ENCODE peak calls at places on chromosomes 4 and X, in six cellular contexts. One of them, this sample, is unnamed.

GRCh38 chr4:119082661-119083060 is 53.0 kb upstream of the MYOZ2 start:
- DNase-seq in lower leg skin: no peak
- DNase-seq in CD4-positive, alpha-beta T cell: no peak
- DNase-seq in osteocyte: no peak
- DNase-seq in WTC11: no peak
- DNase-seq in cardiac fibroblast: no peak
- DNase-seq in this sample: no peak

GRCh38 chr4:10963958-10964705 is 279.6 kb upstream of the CLNK start:
- DNase-seq in cardiac fibroblast: no peak
- DNase-seq in osteocyte: no peak
- DNase-seq in lower leg skin: no peak
- DNase-seq in WTC11: no peak
- DNase-seq in CD4-positive, alpha-beta T cell: no peak
- DNase-seq in this sample: no peak

GRCh38 chrX:13014111-13015094 is 30.0 kb downstream of the FAM9C start:
- DNase-seq in osteocyte: no peak
- DNase-seq in lower leg skin: no peak
- DNase-seq in cardiac fibroblast: peak
- DNase-seq in CD4-positive, alpha-beta T cell: no peak
- DNase-seq in WTC11: no peak
- DNase-seq in this sample: no peak

GRCh38 chr4:3297066-3297859 is 4.4 kb downstream of the RGS12 start:
- DNase-seq in lower leg skin: no peak
- DNase-seq in cardiac fibroblast: no peak
- DNase-seq in osteocyte: peak
- DNase-seq in WTC11: no peak
- DNase-seq in CD4-positive, alpha-beta T cell: no peak
- DNase-seq in this sample: no peak

GRCh38 chrX:118595501-118596042 is 100.0 kb downstream of the DOCK11 start:
- DNase-seq in lower leg skin: no peak
- DNase-seq in CD4-positive, alpha-beta T cell: no peak
- DNase-seq in WTC11: no peak
- DNase-seq in osteocyte: no peak
- DNase-seq in cardiac fibroblast: no peak
- DNase-seq in this sample: no peak

GRCh38 chrX:136041254-136041812 is 56.1 kb downstream of the SLC9A6 start:
- DNase-seq in cardiac fibroblast: no peak
- DNase-seq in lower leg skin: no peak
- DNase-seq in osteocyte: no peak
- DNase-seq in WTC11: no peak
- DNase-seq in CD4-positive, alpha-beta T cell: no peak
- DNase-seq in this sample: no peak

GRCh38 chr4:81743731-81744465 is 272.2 kb upstream of the RASGEF1B start:
- DNase-seq in CD4-positive, alpha-beta T cell: no peak
- DNase-seq in WTC11: no peak
- DNase-seq in lower leg skin: no peak
- DNase-seq in osteocyte: no peak
- DNase-seq in cardiac fibroblast: no peak
- DNase-seq in this sample: no peak

GRCh38 chr4:46886711-46887110 is 22.3 kb downstream of the COX7B2 start:
- DNase-seq in lower leg skin: no peak
- DNase-seq in CD4-positive, alpha-beta T cell: no peak
- DNase-seq in osteocyte: no peak
- DNase-seq in cardiac fibroblast: peak
- DNase-seq in WTC11: no peak
- DNase-seq in this sample: no peak

GRCh38 chrX:55056820-55057690 is 17.8 kb upstream of the PAGE2B start:
- DNase-seq in cardiac fibroblast: peak
- DNase-seq in WTC11: no peak
- DNase-seq in CD4-positive, alpha-beta T cell: peak
- DNase-seq in osteocyte: no peak
- DNase-seq in lower leg skin: no peak
- DNase-seq in this sample: no peak

GRCh38 chr4:1746265-1746691 is 25.0 kb downstream of the TACC3 start:
- DNase-seq in osteocyte: peak
- DNase-seq in lower leg skin: no peak
- DNase-seq in CD4-positive, alpha-beta T cell: peak
- DNase-seq in cardiac fibroblast: peak
- DNase-seq in WTC11: peak
- DNase-seq in this sample: peak

GRCh38 chr4:145230726-145231125 is 50.3 kb upstream of the OTUD4 start:
- DNase-seq in osteocyte: no peak
- DNase-seq in WTC11: no peak
- DNase-seq in lower leg skin: peak
- DNase-seq in cardiac fibroblast: peak
- DNase-seq in CD4-positive, alpha-beta T cell: no peak
- DNase-seq in this sample: no peak

GRCh38 chr4:34371676-34372075 is 1872.6 kb downstream of the ARAP2 start:
- DNase-seq in cardiac fibroblast: no peak
- DNase-seq in WTC11: no peak
- DNase-seq in lower leg skin: no peak
- DNase-seq in CD4-positive, alpha-beta T cell: no peak
- DNase-seq in osteocyte: no peak
- DNase-seq in this sample: no peak

GRCh38 chr4:76489799-76490176 is 54.8 kb downstream of the SHROOM3 start:
- DNase-seq in osteocyte: no peak
- DNase-seq in WTC11: no peak
- DNase-seq in lower leg skin: no peak
- DNase-seq in cardiac fibroblast: no peak
- DNase-seq in CD4-positive, alpha-beta T cell: no peak
- DNase-seq in this sample: no peak

GRCh38 chr4:948936-949300 is 16.7 kb downstream of the TMEM175 start:
- DNase-seq in WTC11: no peak
- DNase-seq in lower leg skin: no peak
- DNase-seq in osteocyte: no peak
- DNase-seq in cardiac fibroblast: no peak
- DNase-seq in CD4-positive, alpha-beta T cell: no peak
- DNase-seq in this sample: no peak

GRCh38 chrX:375181-376036 is 11.3 kb downstream of the PPP2R3B start:
- DNase-seq in CD4-positive, alpha-beta T cell: no peak
- DNase-seq in cardiac fibroblast: no peak
- DNase-seq in osteocyte: no peak
- DNase-seq in lower leg skin: no peak
- DNase-seq in WTC11: no peak
- DNase-seq in this sample: no peak

GRCh38 chr4:7055111-7055989 is 12.2 kb downstream of the TADA2B start:
- DNase-seq in cardiac fibroblast: peak
- DNase-seq in CD4-positive, alpha-beta T cell: no peak
- DNase-seq in WTC11: no peak
- DNase-seq in osteocyte: no peak
- DNase-seq in lower leg skin: no peak
- DNase-seq in this sample: no peak

GRCh38 chr4:186029731-186030421 is 39.1 kb upstream of the TLR3 start:
- DNase-seq in cardiac fibroblast: peak
- DNase-seq in osteocyte: peak
- DNase-seq in WTC11: peak
- DNase-seq in lower leg skin: peak
- DNase-seq in CD4-positive, alpha-beta T cell: no peak
- DNase-seq in this sample: no peak

GRCh38 chr4:156293657-156294297 is 340.1 kb upstream of the CTSO start:
- DNase-seq in lower leg skin: no peak
- DNase-seq in CD4-positive, alpha-beta T cell: no peak
- DNase-seq in osteocyte: no peak
- DNase-seq in WTC11: no peak
- DNase-seq in cardiac fibroblast: peak
- DNase-seq in this sample: no peak

GRCh38 chr4:184324939-184325477 is 107.3 kb upstream of the ENPP6 start:
- DNase-seq in osteocyte: no peak
- DNase-seq in lower leg skin: peak
- DNase-seq in WTC11: no peak
- DNase-seq in CD4-positive, alpha-beta T cell: no peak
- DNase-seq in cardiac fibroblast: no peak
- DNase-seq in this sample: no peak

GRCh38 chr4:152408514-152409327 is 127.2 kb downstream of the FBXW7 start:
- DNase-seq in osteocyte: no peak
- DNase-seq in CD4-positive, alpha-beta T cell: no peak
- DNase-seq in WTC11: no peak
- DNase-seq in cardiac fibroblast: peak
- DNase-seq in lower leg skin: no peak
- DNase-seq in this sample: peak

GRCh38 chr4:14977836-14978235 is 24.4 kb upstream of the CPEB2 start:
- DNase-seq in osteocyte: no peak
- DNase-seq in cardiac fibroblast: no peak
- DNase-seq in lower leg skin: no peak
- DNase-seq in CD4-positive, alpha-beta T cell: no peak
- DNase-seq in WTC11: no peak
- DNase-seq in this sample: no peak

GRCh38 chr4:90293320-90293719 is 166.1 kb downstream of the CCSER1 start:
- DNase-seq in WTC11: no peak
- DNase-seq in lower leg skin: no peak
- DNase-seq in CD4-positive, alpha-beta T cell: no peak
- DNase-seq in osteocyte: no peak
- DNase-seq in cardiac fibroblast: peak
- DNase-seq in this sample: no peak

GRCh38 chrX:13432376-13432775 is 112.5 kb upstream of the ATXN3L start:
- DNase-seq in WTC11: no peak
- DNase-seq in cardiac fibroblast: peak
- DNase-seq in CD4-positive, alpha-beta T cell: no peak
- DNase-seq in osteocyte: no peak
- DNase-seq in lower leg skin: peak
- DNase-seq in this sample: no peak

DNA sequence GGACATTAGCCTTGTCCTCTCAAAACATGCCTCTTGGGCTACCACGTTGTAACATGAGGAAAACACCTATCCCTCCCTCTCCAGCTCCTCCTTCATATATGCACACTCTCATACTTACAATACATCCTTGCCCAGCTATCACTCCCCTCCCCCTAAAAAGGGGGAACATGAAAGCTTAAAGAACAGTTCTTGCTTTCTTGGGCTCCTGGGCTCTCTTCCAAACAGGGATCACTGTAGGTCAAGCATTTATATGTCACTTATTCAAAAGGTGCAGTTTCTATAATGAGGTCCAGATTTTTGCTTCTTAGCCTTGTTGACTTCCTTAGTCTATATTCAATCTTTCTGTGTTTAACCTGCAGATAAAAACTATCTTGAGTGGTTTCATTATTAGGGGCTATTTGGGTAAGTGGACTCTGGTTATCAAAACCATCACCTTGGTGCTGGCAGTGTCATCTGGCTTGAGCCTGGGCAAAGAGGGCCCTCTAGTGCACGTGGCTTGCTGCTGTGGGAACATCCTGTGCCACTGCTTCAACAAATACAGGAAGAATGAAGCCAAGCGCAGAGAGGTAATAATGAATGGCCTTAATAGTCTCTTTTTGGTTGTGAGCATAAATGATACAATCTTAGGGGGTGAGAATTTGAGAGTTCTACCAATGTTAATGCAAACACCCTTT is 119.4 kb downstream of the AKAP4 start:
- DNase-seq in CD4-positive, alpha-beta T cell: no peak
- DNase-seq in osteocyte: no peak
- DNase-seq in lower leg skin: no peak
- DNase-seq in cardiac fibroblast: peak
- DNase-seq in WTC11: peak
- DNase-seq in this sample: no peak
- TF ChIP-seq CTCF in CD4-positive, alpha-beta T cell: no peak
- TF ChIP-seq CTCF in osteocyte: peak
- TF ChIP-seq CTCF in lower leg skin: no peak
- TF ChIP-seq CTCF in cardiac fibroblast: peak
- TF ChIP-seq CTCF in WTC11: no peak
- TF ChIP-seq CTCF in this sample: peak

GRCh38 chr4:73309211-73309610 is 50.6 kb upstream of the ANKRD17 start:
- DNase-seq in CD4-positive, alpha-beta T cell: no peak
- DNase-seq in lower leg skin: no peak
- DNase-seq in osteocyte: no peak
- DNase-seq in cardiac fibroblast: peak
- DNase-seq in WTC11: no peak
- DNase-seq in this sample: no peak

GRCh38 chr4:73312967-73313366 is 54.4 kb upstream of the ANKRD17 start:
- DNase-seq in cardiac fibroblast: no peak
- DNase-seq in CD4-positive, alpha-beta T cell: no peak
- DNase-seq in osteocyte: no peak
- DNase-seq in lower leg skin: no peak
- DNase-seq in WTC11: no peak
- DNase-seq in this sample: no peak

GRCh38 chr4:73303711-73304110 is 45.1 kb upstream of the ANKRD17 start:
- DNase-seq in WTC11: no peak
- DNase-seq in osteocyte: no peak
- DNase-seq in cardiac fibroblast: no peak
- DNase-seq in CD4-positive, alpha-beta T cell: no peak
- DNase-seq in lower leg skin: no peak
- DNase-seq in this sample: no peak

GRCh38 chr4:73311428-73311827 is 52.8 kb upstream of the ANKRD17 start:
- DNase-seq in lower leg skin: no peak
- DNase-seq in WTC11: no peak
- DNase-seq in cardiac fibroblast: peak
- DNase-seq in CD4-positive, alpha-beta T cell: no peak
- DNase-seq in osteocyte: no peak
- DNase-seq in this sample: no peak

GRCh38 chr4:73308286-73308685 is 49.7 kb upstream of the ANKRD17 start:
- DNase-seq in osteocyte: no peak
- DNase-seq in lower leg skin: no peak
- DNase-seq in cardiac fibroblast: peak
- DNase-seq in WTC11: no peak
- DNase-seq in CD4-positive, alpha-beta T cell: no peak
- DNase-seq in this sample: no peak
- TF ChIP-seq CTCF in osteocyte: peak
- TF ChIP-seq CTCF in lower leg skin: no peak
- TF ChIP-seq CTCF in cardiac fibroblast: peak
- TF ChIP-seq CTCF in WTC11: no peak
- TF ChIP-seq CTCF in CD4-positive, alpha-beta T cell: no peak
- TF ChIP-seq CTCF in this sample: no peak

DNA sequence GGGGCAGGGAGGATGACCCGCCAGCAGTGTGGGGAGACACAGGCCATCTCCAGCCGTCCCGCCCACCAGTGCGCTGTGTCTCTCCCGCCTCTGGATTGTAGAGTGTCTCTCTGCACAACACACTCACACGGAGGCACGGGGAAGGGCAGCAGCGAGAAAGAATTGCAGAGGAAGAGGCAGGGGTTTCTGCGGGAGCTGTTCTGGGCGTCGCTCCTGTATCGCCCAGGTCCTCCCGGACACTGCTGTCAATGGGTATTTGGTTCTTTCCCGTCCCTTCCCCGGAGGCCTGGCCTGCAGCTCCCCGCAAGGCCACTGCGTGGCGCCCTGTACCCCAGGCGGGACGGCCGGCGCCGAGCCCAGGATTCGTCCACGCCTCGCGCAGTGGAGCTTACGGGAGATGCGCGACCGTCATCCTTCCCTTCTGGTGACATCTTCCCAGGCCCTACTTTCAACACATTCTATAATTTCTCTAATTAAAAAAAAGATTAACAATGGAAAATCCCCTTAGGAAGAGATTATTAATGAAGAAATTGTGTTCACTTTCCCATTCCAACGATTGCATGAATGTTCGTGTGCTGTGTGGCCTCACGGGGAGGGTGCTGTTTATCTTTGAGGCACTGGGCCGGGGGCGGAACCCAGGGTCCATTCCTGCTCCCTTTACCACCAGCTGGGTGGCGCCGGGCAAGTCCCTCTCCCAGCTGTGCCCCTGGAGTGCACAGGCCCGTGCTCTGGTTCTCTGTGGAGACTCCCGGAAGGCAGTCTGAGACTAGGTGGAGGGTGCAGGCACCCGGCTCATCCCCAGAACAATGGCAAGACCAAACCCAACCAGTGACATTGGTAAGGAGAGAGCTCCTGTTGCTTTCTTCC is 95.7 kb downstream of the CPZ start:
- DNase-seq in WTC11: peak
- DNase-seq in CD4-positive, alpha-beta T cell: no peak
- DNase-seq in osteocyte: no peak
- DNase-seq in cardiac fibroblast: peak
- DNase-seq in lower leg skin: no peak
- DNase-seq in this sample: peak
- TF ChIP-seq CTCF in WTC11: peak
- TF ChIP-seq CTCF in CD4-positive, alpha-beta T cell: no peak
- TF ChIP-seq CTCF in osteocyte: peak
- TF ChIP-seq CTCF in cardiac fibroblast: peak
- TF ChIP-seq CTCF in lower leg skin: no peak
- TF ChIP-seq CTCF in this sample: peak

GRCh38 chr4:84451546-84451945 is 47.5 kb downstream of the NKX6-1 start:
- DNase-seq in lower leg skin: no peak
- DNase-seq in cardiac fibroblast: peak
- DNase-seq in osteocyte: no peak
- DNase-seq in CD4-positive, alpha-beta T cell: no peak
- DNase-seq in WTC11: no peak
- DNase-seq in this sample: no peak
- TF ChIP-seq CTCF in lower leg skin: no peak
- TF ChIP-seq CTCF in cardiac fibroblast: peak
- TF ChIP-seq CTCF in osteocyte: peak
- TF ChIP-seq CTCF in CD4-positive, alpha-beta T cell: no peak
- TF ChIP-seq CTCF in WTC11: peak
- TF ChIP-seq CTCF in this sample: peak